ENCODE peak calls at places on chromosomes 4 and X, in ten cellular contexts. U, Y, S, P, Z, B, T, X, F and W are unnamed samples.

GRCh38 chr4:127781303-127782024 is 658 bp upstream of the HSPA4L start:
- DNase-seq in U (peak; percentile 27), S (no peak), Y (no peak), T (peak; percentile 46), P (peak; percentile 49), F (no peak), X (peak; percentile 69), Z (no peak), B (no peak), W (no peak)

GRCh38 chr4:116217781-116218180 is 867.6 kb downstream of the TRAM1L1 start:
- DNase-seq in P (no peak), F (no peak), Y (no peak), B (no peak), T (no peak), Z (peak; percentile 63), X (peak; percentile 20), U (peak; percentile 65), S (no peak), W (no peak)

GRCh38 chr4:41437264-41437566 is 100.7 kb upstream of the LIMCH1 start:
- DNase-seq in P (no peak), B (no peak), F (peak; percentile 57), X (no peak), Z (no peak), S (no peak), T (no peak), U (no peak), Y (no peak), W (no peak)

GRCh38 chrX:120840826-120841225 is 34.8 kb downstream of the CT47B1 start:
- DNase-seq in B (no peak), Y (no peak), Z (peak; percentile 32), F (no peak), S (no peak), X (peak; percentile 35), U (peak; percentile 52), T (peak; percentile 64), P (no peak), W (no peak)

GRCh38 chrX:97000682-97001393 is 117.1 kb downstream of the RPA4 start:
- DNase-seq in U (no peak), Z (no peak), X (no peak), F (no peak), T (no peak), S (no peak), Y (no peak), P (no peak), B (no peak), W (no peak)

GRCh38 chr4:94304365-94304971 is 38.2 kb downstream of the HPGDS start:
- DNase-seq in B (no peak), S (peak; percentile 35), P (no peak), Y (no peak), X (peak; percentile 46), U (peak; percentile 60), Z (peak; percentile 15), F (peak; percentile 31), T (peak; percentile 19), W (peak; percentile 10)

GRCh38 chrX:83510466-83511181 is 2.5 kb downstream of the POU3F4 start:
- DNase-seq in U (no peak), S (no peak), T (no peak), Y (no peak), X (no peak), P (no peak), B (no peak), Z (no peak), F (peak; percentile 50), W (no peak)

GRCh38 chrX:10884246-10884645 is 226.9 kb upstream of the HCCS start:
- DNase-seq in B (no peak), P (no peak), Y (no peak), X (no peak), U (no peak), T (peak; percentile 79), Z (no peak), S (no peak), F (no peak), W (no peak)

GRCh38 chrX:13215729-13216128 is 104.1 kb downstream of the ATXN3L start:
- DNase-seq in B (no peak), T (no peak), U (peak; percentile 44), S (no peak), Y (no peak), F (no peak), X (no peak), Z (no peak), P (no peak), W (no peak)

GRCh38 chr4:121112530-121112929 is 40.2 kb upstream of the NDNF start:
- DNase-seq in Z (no peak), X (peak; percentile 8), Y (no peak), T (no peak), F (no peak), P (no peak), B (no peak), S (no peak), U (no peak), W (no peak)
- TF ChIP-seq CTCF in Z (peak; percentile 39), X (no peak), Y (peak; percentile 76), T (peak; percentile 58), F (peak; percentile 58), P (peak; percentile 39), B (peak; percentile 62), S (peak; percentile 58), U (peak; percentile 51), W (peak; percentile 80)

DNA sequence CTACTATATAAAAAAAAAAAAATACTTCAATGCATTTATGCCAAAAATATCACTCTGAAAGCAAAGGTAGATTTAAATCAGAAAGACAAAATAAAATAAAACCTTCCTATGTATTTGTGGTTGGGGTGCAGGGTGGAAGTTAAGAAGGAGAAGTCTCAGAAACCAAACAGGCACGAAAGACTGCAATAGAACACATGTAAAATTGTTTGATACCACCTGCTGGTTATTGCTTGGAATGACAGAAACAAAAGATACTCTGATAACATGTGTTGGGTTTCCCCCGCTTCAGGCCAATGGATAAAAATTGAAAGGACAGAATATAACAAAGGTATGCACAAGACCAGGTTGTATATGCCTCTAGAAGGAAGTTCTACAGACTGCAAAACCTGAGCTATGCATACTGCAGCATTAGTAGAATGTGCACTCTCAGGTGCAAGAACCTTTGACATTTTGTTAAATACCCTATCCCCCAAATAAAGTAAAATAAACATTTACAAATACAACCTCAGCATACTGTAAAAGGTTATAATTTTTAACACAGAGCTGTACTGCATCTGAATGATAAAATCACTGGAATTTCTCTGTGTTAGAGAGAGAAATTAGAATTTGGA is 118.8 kb downstream of the GABRA2 start:
- DNase-seq in F (peak; percentile 19), S (no peak), B (no peak), P (no peak), T (peak; percentile 4), U (peak; percentile 38), Y (no peak), X (peak; percentile 59), Z (peak; percentile 21), W (peak; percentile 19)
- TF ChIP-seq CTCF in F (peak; percentile 38), S (peak; percentile 62), B (no peak), P (peak; percentile 43), T (peak; percentile 44), U (peak; percentile 59), Y (peak; percentile 72), X (peak; percentile 58), Z (peak; percentile 58), W (peak; percentile 70)

DNA sequence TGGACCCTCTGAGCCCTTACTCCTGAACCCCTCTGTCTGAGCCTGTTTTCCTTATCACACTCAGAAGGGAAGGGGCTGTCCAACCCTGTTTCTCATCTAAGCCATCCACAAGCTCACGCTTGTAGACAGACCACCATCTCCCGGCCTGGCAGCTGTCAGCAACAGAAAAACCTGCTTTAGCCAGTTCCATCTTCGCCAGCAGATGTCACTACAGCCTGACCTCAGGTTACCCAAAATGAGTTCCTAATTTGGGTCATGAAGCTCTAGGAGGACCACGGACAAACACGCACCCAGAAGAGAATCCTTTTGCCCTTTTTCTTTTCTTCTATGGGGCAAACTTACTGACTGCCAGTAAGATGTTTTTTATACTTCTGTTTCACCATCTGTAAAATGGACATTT is 445.4 kb downstream of the BCOR start:
- DNase-seq in T (no peak), U (peak; percentile 58), Z (no peak), B (peak; percentile 1), X (peak; percentile 40), Y (no peak), P (no peak), F (peak; percentile 39), S (peak; percentile 43), W (peak; percentile 56)
- TF ChIP-seq CTCF in T (peak; percentile 48), U (peak; percentile 72), Z (peak; percentile 42), B (no peak), X (peak; percentile 38), Y (peak; percentile 53), P (peak; percentile 18), F (peak; percentile 45), S (peak; percentile 64), W (peak; percentile 69)

DNA sequence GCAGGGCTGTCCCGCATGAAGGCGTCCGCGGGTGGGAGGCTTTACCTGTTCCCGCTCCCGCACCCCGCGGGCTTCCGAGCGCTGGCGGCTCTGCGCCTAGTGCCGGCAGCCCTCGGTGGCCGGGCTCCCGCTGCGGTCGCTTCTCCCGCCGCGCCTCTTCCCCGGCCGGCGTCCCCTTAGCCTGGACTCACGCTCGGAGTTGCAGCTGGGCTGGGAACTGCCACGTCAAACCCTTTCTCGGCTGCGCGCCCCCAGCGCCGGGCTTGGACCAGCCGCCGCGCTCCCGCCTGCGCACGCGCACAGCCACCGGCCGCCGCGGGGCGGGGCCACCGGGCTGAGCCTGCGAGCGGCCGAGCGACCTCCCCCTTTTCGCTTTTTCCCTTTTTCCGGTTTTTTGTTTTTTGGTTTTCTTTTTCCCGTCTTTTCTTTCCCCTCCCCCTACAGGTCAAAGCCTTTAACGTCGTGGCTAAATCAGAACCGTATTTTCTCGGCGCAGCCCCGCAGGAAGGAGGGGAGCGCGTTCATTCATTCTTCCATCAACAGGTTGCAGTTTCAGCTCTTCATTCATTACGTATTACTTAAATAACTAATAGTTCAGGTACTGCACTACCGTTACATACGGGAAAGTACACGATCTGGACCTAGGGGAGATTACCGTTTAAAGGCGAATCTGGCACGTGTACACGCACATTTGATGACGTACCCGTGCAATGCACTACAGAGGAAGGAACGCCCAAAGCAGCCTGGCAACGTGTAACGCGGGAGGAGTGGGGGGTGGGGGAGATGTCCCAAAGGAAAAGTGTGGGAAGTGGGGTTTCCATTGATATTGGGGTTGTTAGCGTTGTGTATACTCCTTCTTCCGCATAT is at the start of gene SEC24D:
- DNase-seq in Z (peak; percentile 81), P (peak; percentile 90), F (peak; percentile 95), U (peak; percentile 83), S (peak; percentile 83), T (peak; percentile 85), Y (peak; percentile 93), B (peak; percentile 62), X (peak; percentile 84), W (peak; percentile 87)
- TF ChIP-seq CTCF in Z (no peak), P (peak; percentile 5), F (peak; percentile 14), U (no peak), S (peak; percentile 10), T (no peak), Y (peak; percentile 43), B (no peak), X (no peak), W (no peak)